ENCODE peak calls at places on chromosome 1, in four cellular contexts. U is AG08396, Y is heart right ventricle, T is ACHN. Z is an unnamed sample.

GRCh38 chr1:33433509-33434362 is 2.8 kb upstream of the PHC2 start:
- DNase-seq in U (peak), Y (peak), T (peak), Z (no peak)

GRCh38 chr1:2604156-2604853 is 17.7 kb downstream of the PRXL2B start:
- DNase-seq in U (no peak), Y (no peak), T (no peak), Z (no peak)

GRCh38 chr1:30242722-30243465 is 480.5 kb downstream of the MATN1 start:
- DNase-seq in U (no peak), Y (no peak), T (no peak), Z (no peak)

GRCh38 chr1:213067366-213067765 is 16.3 kb downstream of the RPS6KC1 start:
- DNase-seq in U (no peak), Y (no peak), T (no peak), Z (no peak)

GRCh38 chr1:23530089-23530749 is 814 bp downstream of the E2F2 start:
- DNase-seq in U (no peak), Y (no peak), T (no peak), Z (peak)

GRCh38 chr1:245217853-245218608 is 63.2 kb downstream of the KIF26B start:
- DNase-seq in U (no peak), Y (no peak), T (no peak), Z (no peak)

GRCh38 chr1:198399452-198399851 is 141.0 kb downstream of the ATP6V1G3 start:
- DNase-seq in U (no peak), Y (no peak), T (no peak), Z (no peak)

GRCh38 chr1:218983848-218984247 is 189.8 kb upstream of the LYPLAL1 start:
- DNase-seq in U (no peak), Y (no peak), T (no peak), Z (no peak)

GRCh38 chr1:100583827-100584226 is 45.9 kb downstream of the GPR88 start:
- DNase-seq in U (no peak), Y (no peak), T (no peak), Z (no peak)

GRCh38 chr1:204494281-204495077 is at the start of gene PIK3C2B:
- DNase-seq in U (peak), Y (peak), T (peak), Z (peak)

GRCh38 chr1:91559838-91560514 is 59.3 kb downstream of the CDC7 start:
- DNase-seq in U (no peak), Y (no peak), T (no peak), Z (no peak)

GRCh38 chr1:225460737-225461532 is 33.1 kb upstream of the LBR start:
- DNase-seq in U (no peak), Y (no peak), T (peak), Z (no peak)

GRCh38 chr1:72283204-72284083 is 1.1 kb upstream of the NEGR1 start:
- DNase-seq in U (peak), Y (peak), T (peak), Z (peak)

GRCh38 chr1:182520746-182521145 is 68.3 kb downstream of the RNASEL start:
- DNase-seq in U (no peak), Y (no peak), T (no peak), Z (no peak)

GRCh38 chr1:244460195-244460594 is 878 bp upstream of the CATSPERE start:
- DNase-seq in U (no peak), Y (no peak), T (peak), Z (no peak)

GRCh38 chr1:216830836-216831235 is 107.6 kb upstream of the ESRRG start:
- DNase-seq in U (no peak), Y (no peak), T (no peak), Z (no peak)

GRCh38 chr1:108816049-108816882 is 40.6 kb downstream of the AKNAD1 start:
- DNase-seq in U (peak), Y (peak), T (peak), Z (peak)

GRCh38 chr1:218930879-218931278 is 242.8 kb upstream of the LYPLAL1 start:
- DNase-seq in U (peak), Y (no peak), T (no peak), Z (no peak)

GRCh38 chr1:234535763-234536515 is 57.0 kb upstream of the TARBP1 start:
- DNase-seq in U (peak), Y (peak), T (no peak), Z (no peak)

GRCh38 chr1:189774721-189775287 is 702.9 kb downstream of the BRINP3 start:
- DNase-seq in U (no peak), Y (no peak), T (no peak), Z (no peak)

GRCh38 chr1:106798991-106799390 is 257.5 kb upstream of the PRMT6 start:
- DNase-seq in U (no peak), Y (no peak), T (peak), Z (no peak)

GRCh38 chr1:97243973-97244560 is 522.5 kb downstream of the PTBP2 start:
- DNase-seq in U (no peak), Y (no peak), T (peak), Z (no peak)

GRCh38 chr1:156246762-156247459 is 945 bp downstream of the PAQR6 start:
- DNase-seq in U (peak), Y (no peak), T (no peak), Z (no peak)

GRCh38 chr1:47722909-47723580 is 274.1 kb downstream of the TRABD2B start:
- DNase-seq in U (peak), Y (no peak), T (no peak), Z (no peak)

GRCh38 chr1:15022069-15022468 is 131.5 kb upstream of the TMEM51 start:
- DNase-seq in U (no peak), Y (no peak), T (no peak), Z (no peak)